ENCODE peak calls at places on chromosomes 3 and 15, in four cellular contexts. One of them, this sample, is unnamed.

GRCh38 chr3:48301814-48302194 is 31.7 kb downstream of the SPINK8 start:
- DNase-seq in iPS-NIHi11: peak
- DNase-seq in fibroblast of villous mesenchyme: peak
- DNase-seq in Ammon's horn: no peak
- DNase-seq in this sample: peak

GRCh38 chr3:30694148-30694547 is 87.7 kb downstream of the TGFBR2 start:
- DNase-seq in iPS-NIHi11: no peak
- DNase-seq in Ammon's horn: no peak
- DNase-seq in fibroblast of villous mesenchyme: no peak
- DNase-seq in this sample: no peak

GRCh38 chr3:122810706-122811105 is 15.8 kb downstream of the SLC49A4 start:
- DNase-seq in fibroblast of villous mesenchyme: peak
- DNase-seq in iPS-NIHi11: no peak
- DNase-seq in Ammon's horn: no peak
- DNase-seq in this sample: no peak

GRCh38 chr3:120850326-120851295 is 57.4 kb upstream of the STXBP5L start:
- DNase-seq in iPS-NIHi11: no peak
- DNase-seq in fibroblast of villous mesenchyme: no peak
- DNase-seq in Ammon's horn: peak
- DNase-seq in this sample: no peak

GRCh38 chr3:126476166-126476975 is 680 bp upstream of the ZXDC start:
- DNase-seq in Ammon's horn: peak
- DNase-seq in iPS-NIHi11: peak
- DNase-seq in fibroblast of villous mesenchyme: no peak
- DNase-seq in this sample: peak

GRCh38 chr15:85568261-85568808 is 187.9 kb downstream of the AKAP13 start:
- DNase-seq in Ammon's horn: no peak
- DNase-seq in iPS-NIHi11: no peak
- DNase-seq in fibroblast of villous mesenchyme: no peak
- DNase-seq in this sample: no peak

GRCh38 chr3:120126016-120126415 is 31.8 kb upstream of the GSK3B start:
- DNase-seq in iPS-NIHi11: no peak
- DNase-seq in Ammon's horn: no peak
- DNase-seq in fibroblast of villous mesenchyme: no peak
- DNase-seq in this sample: no peak

GRCh38 chr15:39110746-39111145 is 470.1 kb upstream of the THBS1 start:
- DNase-seq in iPS-NIHi11: no peak
- DNase-seq in fibroblast of villous mesenchyme: no peak
- DNase-seq in Ammon's horn: no peak
- DNase-seq in this sample: no peak

GRCh38 chr15:80343610-80344009 is 60.6 kb upstream of the ARNT2 start:
- DNase-seq in Ammon's horn: no peak
- DNase-seq in fibroblast of villous mesenchyme: peak
- DNase-seq in iPS-NIHi11: no peak
- DNase-seq in this sample: no peak

GRCh38 chr3:171443211-171443957 is 16.8 kb downstream of the TNIK start:
- DNase-seq in fibroblast of villous mesenchyme: peak
- DNase-seq in iPS-NIHi11: no peak
- DNase-seq in Ammon's horn: no peak
- DNase-seq in this sample: no peak

GRCh38 chr3:126923895-126924294 is 59.0 kb upstream of the PLXNA1 start:
- DNase-seq in fibroblast of villous mesenchyme: no peak
- DNase-seq in Ammon's horn: no peak
- DNase-seq in iPS-NIHi11: no peak
- DNase-seq in this sample: no peak

GRCh38 chr3:134644731-134645514 is 5.9 kb downstream of the KY start:
- DNase-seq in Ammon's horn: peak
- DNase-seq in iPS-NIHi11: peak
- DNase-seq in fibroblast of villous mesenchyme: no peak
- DNase-seq in this sample: no peak

GRCh38 chr15:80523746-80524145 is 119.6 kb downstream of the ARNT2 start:
- DNase-seq in iPS-NIHi11: no peak
- DNase-seq in Ammon's horn: no peak
- DNase-seq in fibroblast of villous mesenchyme: no peak
- DNase-seq in this sample: no peak

GRCh38 chr15:101288905-101289513 is 6.0 kb downstream of the SNRPA1 start:
- DNase-seq in iPS-NIHi11: no peak
- DNase-seq in Ammon's horn: no peak
- DNase-seq in fibroblast of villous mesenchyme: peak
- DNase-seq in this sample: peak

GRCh38 chr3:97720417-97720816 is 44.1 kb upstream of the ARL6 start:
- DNase-seq in Ammon's horn: no peak
- DNase-seq in iPS-NIHi11: no peak
- DNase-seq in fibroblast of villous mesenchyme: no peak
- DNase-seq in this sample: peak